ENCODE peak calls at places on chromosomes 12 and 14, in ten cellular contexts. One of them, this sample, is unnamed.

GRCh38 chr12:95859344-95859816 is 628 bp downstream of the SNRPF start:
- DNase-seq in nephron progenitor cell: no peak
- DNase-seq in stimulated activated naive B cell treated with anti-CD40 and anti-IgM and Interleukin-4, amounts not matched to agents 10 μg/mL and 1 μg/mL and 100 μg/mL, for 72 hours: peak; percentile 11
- DNase-seq in AG09309: no peak
- DNase-seq in NCI-H146: peak; percentile 50
- DNase-seq in stimulated activated CD8-positive, alpha-beta memory T cell treated with anti-CD3 and anti-CD28 coated beads, Interleukin-2, amount 100 ng/mL, for 48 hours: no peak
- DNase-seq in HEK293T: peak; percentile 36
- DNase-seq in NK-92 treated with Interleukin-12 subunit alpha and Interleukin-12 subunit beta, amount 100 ng/mL, for 24 hours: no peak
- DNase-seq in esophagus squamous epithelium: no peak
- DNase-seq in hippocampal formation: no peak
- DNase-seq in this sample: no peak

GRCh38 chr14:33699300-33699699 is 251.6 kb downstream of the EGLN3 start:
- DNase-seq in nephron progenitor cell: no peak
- DNase-seq in stimulated activated naive B cell treated with anti-CD40 and anti-IgM and Interleukin-4, amounts not matched to agents 10 μg/mL and 1 μg/mL and 100 μg/mL, for 72 hours: no peak
- DNase-seq in AG09309: no peak
- DNase-seq in NCI-H146: no peak
- DNase-seq in stimulated activated CD8-positive, alpha-beta memory T cell treated with anti-CD3 and anti-CD28 coated beads, Interleukin-2, amount 100 ng/mL, for 48 hours: no peak
- DNase-seq in HEK293T: no peak
- DNase-seq in NK-92 treated with Interleukin-12 subunit alpha and Interleukin-12 subunit beta, amount 100 ng/mL, for 24 hours: no peak
- DNase-seq in esophagus squamous epithelium: no peak
- DNase-seq in hippocampal formation: peak; percentile 15
- DNase-seq in this sample: no peak

GRCh38 chr14:38137005-38137404 is 70.7 kb upstream of the SSTR1 start:
- DNase-seq in nephron progenitor cell: no peak
- DNase-seq in stimulated activated naive B cell treated with anti-CD40 and anti-IgM and Interleukin-4, amounts not matched to agents 10 μg/mL and 1 μg/mL and 100 μg/mL, for 72 hours: no peak
- DNase-seq in AG09309: no peak
- DNase-seq in NCI-H146: no peak
- DNase-seq in stimulated activated CD8-positive, alpha-beta memory T cell treated with anti-CD3 and anti-CD28 coated beads, Interleukin-2, amount 100 ng/mL, for 48 hours: no peak
- DNase-seq in HEK293T: no peak
- DNase-seq in NK-92 treated with Interleukin-12 subunit alpha and Interleukin-12 subunit beta, amount 100 ng/mL, for 24 hours: no peak
- DNase-seq in esophagus squamous epithelium: no peak
- DNase-seq in hippocampal formation: no peak
- DNase-seq in this sample: no peak

GRCh38 chr14:31510222-31510621 is 22.4 kb upstream of the GPR33 start:
- DNase-seq in nephron progenitor cell: no peak
- DNase-seq in stimulated activated naive B cell treated with anti-CD40 and anti-IgM and Interleukin-4, amounts not matched to agents 10 μg/mL and 1 μg/mL and 100 μg/mL, for 72 hours: no peak
- DNase-seq in AG09309: peak; percentile 1
- DNase-seq in NCI-H146: peak; percentile 9
- DNase-seq in stimulated activated CD8-positive, alpha-beta memory T cell treated with anti-CD3 and anti-CD28 coated beads, Interleukin-2, amount 100 ng/mL, for 48 hours: no peak
- DNase-seq in HEK293T: peak; percentile 12
- DNase-seq in NK-92 treated with Interleukin-12 subunit alpha and Interleukin-12 subunit beta, amount 100 ng/mL, for 24 hours: no peak
- DNase-seq in esophagus squamous epithelium: no peak
- DNase-seq in hippocampal formation: no peak
- DNase-seq in this sample: no peak

GRCh38 chr14:100237735-100238418 is 1.1 kb upstream of the YY1 start:
- DNase-seq in nephron progenitor cell: peak; percentile 53
- DNase-seq in stimulated activated naive B cell treated with anti-CD40 and anti-IgM and Interleukin-4, amounts not matched to agents 10 μg/mL and 1 μg/mL and 100 μg/mL, for 72 hours: peak; percentile 46
- DNase-seq in AG09309: no peak
- DNase-seq in NCI-H146: peak; percentile 54
- DNase-seq in stimulated activated CD8-positive, alpha-beta memory T cell treated with anti-CD3 and anti-CD28 coated beads, Interleukin-2, amount 100 ng/mL, for 48 hours: peak; percentile 35
- DNase-seq in HEK293T: peak; percentile 61
- DNase-seq in NK-92 treated with Interleukin-12 subunit alpha and Interleukin-12 subunit beta, amount 100 ng/mL, for 24 hours: peak; percentile 52
- DNase-seq in esophagus squamous epithelium: no peak
- DNase-seq in hippocampal formation: no peak
- DNase-seq in this sample: peak; percentile 85

GRCh38 chr12:114440450-114441383 is 34.8 kb upstream of the TBX5 start:
- DNase-seq in nephron progenitor cell: no peak
- DNase-seq in stimulated activated naive B cell treated with anti-CD40 and anti-IgM and Interleukin-4, amounts not matched to agents 10 μg/mL and 1 μg/mL and 100 μg/mL, for 72 hours: no peak
- DNase-seq in AG09309: no peak
- DNase-seq in NCI-H146: no peak
- DNase-seq in stimulated activated CD8-positive, alpha-beta memory T cell treated with anti-CD3 and anti-CD28 coated beads, Interleukin-2, amount 100 ng/mL, for 48 hours: no peak
- DNase-seq in HEK293T: no peak
- DNase-seq in NK-92 treated with Interleukin-12 subunit alpha and Interleukin-12 subunit beta, amount 100 ng/mL, for 24 hours: no peak
- DNase-seq in esophagus squamous epithelium: no peak
- DNase-seq in hippocampal formation: no peak
- DNase-seq in this sample: no peak

GRCh38 chr12:88960213-88960878 is 380.1 kb upstream of the KITLG start:
- DNase-seq in nephron progenitor cell: no peak
- DNase-seq in stimulated activated naive B cell treated with anti-CD40 and anti-IgM and Interleukin-4, amounts not matched to agents 10 μg/mL and 1 μg/mL and 100 μg/mL, for 72 hours: no peak
- DNase-seq in AG09309: no peak
- DNase-seq in NCI-H146: peak; percentile 38
- DNase-seq in stimulated activated CD8-positive, alpha-beta memory T cell treated with anti-CD3 and anti-CD28 coated beads, Interleukin-2, amount 100 ng/mL, for 48 hours: no peak
- DNase-seq in HEK293T: no peak
- DNase-seq in NK-92 treated with Interleukin-12 subunit alpha and Interleukin-12 subunit beta, amount 100 ng/mL, for 24 hours: no peak
- DNase-seq in esophagus squamous epithelium: no peak
- DNase-seq in hippocampal formation: no peak
- DNase-seq in this sample: no peak

GRCh38 chr12:48998497-48999353 is 450 bp downstream of the DDN start:
- DNase-seq in nephron progenitor cell: no peak
- DNase-seq in stimulated activated naive B cell treated with anti-CD40 and anti-IgM and Interleukin-4, amounts not matched to agents 10 μg/mL and 1 μg/mL and 100 μg/mL, for 72 hours: peak; percentile 16
- DNase-seq in AG09309: no peak
- DNase-seq in NCI-H146: peak; percentile 54
- DNase-seq in stimulated activated CD8-positive, alpha-beta memory T cell treated with anti-CD3 and anti-CD28 coated beads, Interleukin-2, amount 100 ng/mL, for 48 hours: no peak
- DNase-seq in HEK293T: no peak
- DNase-seq in NK-92 treated with Interleukin-12 subunit alpha and Interleukin-12 subunit beta, amount 100 ng/mL, for 24 hours: no peak
- DNase-seq in esophagus squamous epithelium: no peak
- DNase-seq in hippocampal formation: no peak
- DNase-seq in this sample: no peak

GRCh38 chr14:104749111-104749649 is 3.8 kb upstream of the SIVA1 start:
- DNase-seq in nephron progenitor cell: no peak
- DNase-seq in stimulated activated naive B cell treated with anti-CD40 and anti-IgM and Interleukin-4, amounts not matched to agents 10 μg/mL and 1 μg/mL and 100 μg/mL, for 72 hours: no peak
- DNase-seq in AG09309: peak; percentile 13
- DNase-seq in NCI-H146: peak; percentile 27
- DNase-seq in stimulated activated CD8-positive, alpha-beta memory T cell treated with anti-CD3 and anti-CD28 coated beads, Interleukin-2, amount 100 ng/mL, for 48 hours: no peak
- DNase-seq in HEK293T: no peak
- DNase-seq in NK-92 treated with Interleukin-12 subunit alpha and Interleukin-12 subunit beta, amount 100 ng/mL, for 24 hours: no peak
- DNase-seq in esophagus squamous epithelium: no peak
- DNase-seq in hippocampal formation: peak; percentile 61
- DNase-seq in this sample: no peak

GRCh38 chr12:54381136-54381535 is 3.4 kb downstream of the ZNF385A start:
- DNase-seq in nephron progenitor cell: no peak
- DNase-seq in stimulated activated naive B cell treated with anti-CD40 and anti-IgM and Interleukin-4, amounts not matched to agents 10 μg/mL and 1 μg/mL and 100 μg/mL, for 72 hours: no peak
- DNase-seq in AG09309: no peak
- DNase-seq in NCI-H146: no peak
- DNase-seq in stimulated activated CD8-positive, alpha-beta memory T cell treated with anti-CD3 and anti-CD28 coated beads, Interleukin-2, amount 100 ng/mL, for 48 hours: no peak
- DNase-seq in HEK293T: no peak
- DNase-seq in NK-92 treated with Interleukin-12 subunit alpha and Interleukin-12 subunit beta, amount 100 ng/mL, for 24 hours: no peak
- DNase-seq in esophagus squamous epithelium: no peak
- DNase-seq in hippocampal formation: no peak
- DNase-seq in this sample: no peak

GRCh38 chr14:99590746-99591555 is 13.1 kb downstream of the CCDC85C start:
- DNase-seq in nephron progenitor cell: no peak
- DNase-seq in stimulated activated naive B cell treated with anti-CD40 and anti-IgM and Interleukin-4, amounts not matched to agents 10 μg/mL and 1 μg/mL and 100 μg/mL, for 72 hours: no peak
- DNase-seq in AG09309: no peak
- DNase-seq in NCI-H146: peak; percentile 62
- DNase-seq in stimulated activated CD8-positive, alpha-beta memory T cell treated with anti-CD3 and anti-CD28 coated beads, Interleukin-2, amount 100 ng/mL, for 48 hours: no peak
- DNase-seq in HEK293T: no peak
- DNase-seq in NK-92 treated with Interleukin-12 subunit alpha and Interleukin-12 subunit beta, amount 100 ng/mL, for 24 hours: no peak
- DNase-seq in esophagus squamous epithelium: no peak
- DNase-seq in hippocampal formation: no peak
- DNase-seq in this sample: no peak

GRCh38 chr12:128661216-128661550 is 162.6 kb downstream of the SLC15A4 start:
- DNase-seq in nephron progenitor cell: no peak
- DNase-seq in stimulated activated naive B cell treated with anti-CD40 and anti-IgM and Interleukin-4, amounts not matched to agents 10 μg/mL and 1 μg/mL and 100 μg/mL, for 72 hours: no peak
- DNase-seq in AG09309: no peak
- DNase-seq in NCI-H146: peak; percentile 50
- DNase-seq in stimulated activated CD8-positive, alpha-beta memory T cell treated with anti-CD3 and anti-CD28 coated beads, Interleukin-2, amount 100 ng/mL, for 48 hours: no peak
- DNase-seq in HEK293T: no peak
- DNase-seq in NK-92 treated with Interleukin-12 subunit alpha and Interleukin-12 subunit beta, amount 100 ng/mL, for 24 hours: no peak
- DNase-seq in esophagus squamous epithelium: no peak
- DNase-seq in hippocampal formation: no peak
- DNase-seq in this sample: no peak

GRCh38 chr12:1130164-1130563 is 139.1 kb downstream of the ERC1 start:
- DNase-seq in nephron progenitor cell: no peak
- DNase-seq in stimulated activated naive B cell treated with anti-CD40 and anti-IgM and Interleukin-4, amounts not matched to agents 10 μg/mL and 1 μg/mL and 100 μg/mL, for 72 hours: no peak
- DNase-seq in AG09309: no peak
- DNase-seq in NCI-H146: no peak
- DNase-seq in stimulated activated CD8-positive, alpha-beta memory T cell treated with anti-CD3 and anti-CD28 coated beads, Interleukin-2, amount 100 ng/mL, for 48 hours: no peak
- DNase-seq in HEK293T: no peak
- DNase-seq in NK-92 treated with Interleukin-12 subunit alpha and Interleukin-12 subunit beta, amount 100 ng/mL, for 24 hours: no peak
- DNase-seq in esophagus squamous epithelium: no peak
- DNase-seq in hippocampal formation: no peak
- DNase-seq in this sample: no peak

GRCh38 chr14:102508410-102508773 is 1.2 kb downstream of the ANKRD9 start:
- DNase-seq in nephron progenitor cell: no peak
- DNase-seq in stimulated activated naive B cell treated with anti-CD40 and anti-IgM and Interleukin-4, amounts not matched to agents 10 μg/mL and 1 μg/mL and 100 μg/mL, for 72 hours: no peak
- DNase-seq in AG09309: no peak
- DNase-seq in NCI-H146: no peak
- DNase-seq in stimulated activated CD8-positive, alpha-beta memory T cell treated with anti-CD3 and anti-CD28 coated beads, Interleukin-2, amount 100 ng/mL, for 48 hours: no peak
- DNase-seq in HEK293T: peak; percentile 31
- DNase-seq in NK-92 treated with Interleukin-12 subunit alpha and Interleukin-12 subunit beta, amount 100 ng/mL, for 24 hours: no peak
- DNase-seq in esophagus squamous epithelium: no peak
- DNase-seq in hippocampal formation: no peak
- DNase-seq in this sample: no peak

GRCh38 chr14:95679148-95679547 is 7.1 kb upstream of the TCL1B start:
- DNase-seq in nephron progenitor cell: no peak
- DNase-seq in stimulated activated naive B cell treated with anti-CD40 and anti-IgM and Interleukin-4, amounts not matched to agents 10 μg/mL and 1 μg/mL and 100 μg/mL, for 72 hours: no peak
- DNase-seq in AG09309: no peak
- DNase-seq in NCI-H146: peak; percentile 22
- DNase-seq in stimulated activated CD8-positive, alpha-beta memory T cell treated with anti-CD3 and anti-CD28 coated beads, Interleukin-2, amount 100 ng/mL, for 48 hours: no peak
- DNase-seq in HEK293T: no peak
- DNase-seq in NK-92 treated with Interleukin-12 subunit alpha and Interleukin-12 subunit beta, amount 100 ng/mL, for 24 hours: no peak
- DNase-seq in esophagus squamous epithelium: no peak
- DNase-seq in hippocampal formation: no peak
- DNase-seq in this sample: no peak

GRCh38 chr12:46373303-46374182 is 970 bp upstream of the SLC38A2 start:
- DNase-seq in nephron progenitor cell: peak; percentile 69
- DNase-seq in stimulated activated naive B cell treated with anti-CD40 and anti-IgM and Interleukin-4, amounts not matched to agents 10 μg/mL and 1 μg/mL and 100 μg/mL, for 72 hours: no peak
- DNase-seq in AG09309: no peak
- DNase-seq in NCI-H146: peak; percentile 63
- DNase-seq in stimulated activated CD8-positive, alpha-beta memory T cell treated with anti-CD3 and anti-CD28 coated beads, Interleukin-2, amount 100 ng/mL, for 48 hours: no peak
- DNase-seq in HEK293T: peak; percentile 35
- DNase-seq in NK-92 treated with Interleukin-12 subunit alpha and Interleukin-12 subunit beta, amount 100 ng/mL, for 24 hours: no peak
- DNase-seq in esophagus squamous epithelium: no peak
- DNase-seq in hippocampal formation: peak; percentile 31
- DNase-seq in this sample: peak; percentile 83

GRCh38 chr12:93699271-93700141 is 22.3 kb downstream of the CRADD start:
- DNase-seq in nephron progenitor cell: no peak
- DNase-seq in stimulated activated naive B cell treated with anti-CD40 and anti-IgM and Interleukin-4, amounts not matched to agents 10 μg/mL and 1 μg/mL and 100 μg/mL, for 72 hours: no peak
- DNase-seq in AG09309: peak; percentile 64
- DNase-seq in NCI-H146: peak; percentile 30
- DNase-seq in stimulated activated CD8-positive, alpha-beta memory T cell treated with anti-CD3 and anti-CD28 coated beads, Interleukin-2, amount 100 ng/mL, for 48 hours: no peak
- DNase-seq in HEK293T: no peak
- DNase-seq in NK-92 treated with Interleukin-12 subunit alpha and Interleukin-12 subunit beta, amount 100 ng/mL, for 24 hours: no peak
- DNase-seq in esophagus squamous epithelium: no peak
- DNase-seq in hippocampal formation: no peak
- DNase-seq in this sample: no peak

GRCh38 chr12:121578230-121579189 is 2.3 kb downstream of the KDM2B start:
- DNase-seq in nephron progenitor cell: peak; percentile 67
- DNase-seq in stimulated activated naive B cell treated with anti-CD40 and anti-IgM and Interleukin-4, amounts not matched to agents 10 μg/mL and 1 μg/mL and 100 μg/mL, for 72 hours: no peak
- DNase-seq in AG09309: no peak
- DNase-seq in NCI-H146: no peak
- DNase-seq in stimulated activated CD8-positive, alpha-beta memory T cell treated with anti-CD3 and anti-CD28 coated beads, Interleukin-2, amount 100 ng/mL, for 48 hours: no peak
- DNase-seq in HEK293T: no peak
- DNase-seq in NK-92 treated with Interleukin-12 subunit alpha and Interleukin-12 subunit beta, amount 100 ng/mL, for 24 hours: no peak
- DNase-seq in esophagus squamous epithelium: no peak
- DNase-seq in hippocampal formation: peak; percentile 35
- DNase-seq in this sample: peak; percentile 83

GRCh38 chr12:69157023-69157655 is 82.2 kb upstream of the CPSF6 start:
- DNase-seq in nephron progenitor cell: peak; percentile 89
- DNase-seq in stimulated activated naive B cell treated with anti-CD40 and anti-IgM and Interleukin-4, amounts not matched to agents 10 μg/mL and 1 μg/mL and 100 μg/mL, for 72 hours: peak; percentile 87
- DNase-seq in AG09309: peak; percentile 42
- DNase-seq in NCI-H146: peak; percentile 80
- DNase-seq in stimulated activated CD8-positive, alpha-beta memory T cell treated with anti-CD3 and anti-CD28 coated beads, Interleukin-2, amount 100 ng/mL, for 48 hours: peak; percentile 91
- DNase-seq in HEK293T: peak; percentile 85
- DNase-seq in NK-92 treated with Interleukin-12 subunit alpha and Interleukin-12 subunit beta, amount 100 ng/mL, for 24 hours: peak; percentile 73
- DNase-seq in esophagus squamous epithelium: no peak
- DNase-seq in hippocampal formation: peak; percentile 80
- DNase-seq in this sample: peak; percentile 95

GRCh38 chr12:121829250-121829918 is 25.6 kb downstream of the SETD1B start:
- DNase-seq in nephron progenitor cell: no peak
- DNase-seq in stimulated activated naive B cell treated with anti-CD40 and anti-IgM and Interleukin-4, amounts not matched to agents 10 μg/mL and 1 μg/mL and 100 μg/mL, for 72 hours: no peak
- DNase-seq in AG09309: no peak
- DNase-seq in NCI-H146: no peak
- DNase-seq in stimulated activated CD8-positive, alpha-beta memory T cell treated with anti-CD3 and anti-CD28 coated beads, Interleukin-2, amount 100 ng/mL, for 48 hours: no peak
- DNase-seq in HEK293T: no peak
- DNase-seq in NK-92 treated with Interleukin-12 subunit alpha and Interleukin-12 subunit beta, amount 100 ng/mL, for 24 hours: no peak
- DNase-seq in esophagus squamous epithelium: no peak
- DNase-seq in hippocampal formation: no peak
- DNase-seq in this sample: no peak

GRCh38 chr12:2273288-2273687 is 220.5 kb downstream of the CACNA1C start:
- DNase-seq in nephron progenitor cell: no peak
- DNase-seq in stimulated activated naive B cell treated with anti-CD40 and anti-IgM and Interleukin-4, amounts not matched to agents 10 μg/mL and 1 μg/mL and 100 μg/mL, for 72 hours: no peak
- DNase-seq in AG09309: no peak
- DNase-seq in NCI-H146: no peak
- DNase-seq in stimulated activated CD8-positive, alpha-beta memory T cell treated with anti-CD3 and anti-CD28 coated beads, Interleukin-2, amount 100 ng/mL, for 48 hours: no peak
- DNase-seq in HEK293T: no peak
- DNase-seq in NK-92 treated with Interleukin-12 subunit alpha and Interleukin-12 subunit beta, amount 100 ng/mL, for 24 hours: no peak
- DNase-seq in esophagus squamous epithelium: no peak
- DNase-seq in hippocampal formation: no peak
- DNase-seq in this sample: peak; percentile 90

GRCh38 chr12:112750971-112751370 is 40.6 kb upstream of the RPH3A start:
- DNase-seq in nephron progenitor cell: no peak
- DNase-seq in stimulated activated naive B cell treated with anti-CD40 and anti-IgM and Interleukin-4, amounts not matched to agents 10 μg/mL and 1 μg/mL and 100 μg/mL, for 72 hours: no peak
- DNase-seq in AG09309: no peak
- DNase-seq in NCI-H146: no peak
- DNase-seq in stimulated activated CD8-positive, alpha-beta memory T cell treated with anti-CD3 and anti-CD28 coated beads, Interleukin-2, amount 100 ng/mL, for 48 hours: no peak
- DNase-seq in HEK293T: no peak
- DNase-seq in NK-92 treated with Interleukin-12 subunit alpha and Interleukin-12 subunit beta, amount 100 ng/mL, for 24 hours: no peak
- DNase-seq in esophagus squamous epithelium: no peak
- DNase-seq in hippocampal formation: no peak
- DNase-seq in this sample: no peak

GRCh38 chr14:23377873-23378563 is 1.2 kb downstream of the CMTM5 start:
- DNase-seq in nephron progenitor cell: no peak
- DNase-seq in stimulated activated naive B cell treated with anti-CD40 and anti-IgM and Interleukin-4, amounts not matched to agents 10 μg/mL and 1 μg/mL and 100 μg/mL, for 72 hours: no peak
- DNase-seq in AG09309: no peak
- DNase-seq in NCI-H146: no peak
- DNase-seq in stimulated activated CD8-positive, alpha-beta memory T cell treated with anti-CD3 and anti-CD28 coated beads, Interleukin-2, amount 100 ng/mL, for 48 hours: no peak
- DNase-seq in HEK293T: no peak
- DNase-seq in NK-92 treated with Interleukin-12 subunit alpha and Interleukin-12 subunit beta, amount 100 ng/mL, for 24 hours: no peak
- DNase-seq in esophagus squamous epithelium: no peak
- DNase-seq in hippocampal formation: no peak
- DNase-seq in this sample: no peak

GRCh38 chr12:45336331-45336730 is 120.4 kb downstream of the ANO6 start:
- DNase-seq in nephron progenitor cell: no peak
- DNase-seq in stimulated activated naive B cell treated with anti-CD40 and anti-IgM and Interleukin-4, amounts not matched to agents 10 μg/mL and 1 μg/mL and 100 μg/mL, for 72 hours: no peak
- DNase-seq in AG09309: peak; percentile 69
- DNase-seq in NCI-H146: no peak
- DNase-seq in stimulated activated CD8-positive, alpha-beta memory T cell treated with anti-CD3 and anti-CD28 coated beads, Interleukin-2, amount 100 ng/mL, for 48 hours: no peak
- DNase-seq in HEK293T: no peak
- DNase-seq in NK-92 treated with Interleukin-12 subunit alpha and Interleukin-12 subunit beta, amount 100 ng/mL, for 24 hours: no peak
- DNase-seq in esophagus squamous epithelium: no peak
- DNase-seq in hippocampal formation: no peak
- DNase-seq in this sample: no peak

GRCh38 chr14:42475289-42475688 is 868.6 kb downstream of the LRFN5 start:
- DNase-seq in nephron progenitor cell: no peak
- DNase-seq in stimulated activated naive B cell treated with anti-CD40 and anti-IgM and Interleukin-4, amounts not matched to agents 10 μg/mL and 1 μg/mL and 100 μg/mL, for 72 hours: no peak
- DNase-seq in AG09309: no peak
- DNase-seq in NCI-H146: no peak
- DNase-seq in stimulated activated CD8-positive, alpha-beta memory T cell treated with anti-CD3 and anti-CD28 coated beads, Interleukin-2, amount 100 ng/mL, for 48 hours: no peak
- DNase-seq in HEK293T: no peak
- DNase-seq in NK-92 treated with Interleukin-12 subunit alpha and Interleukin-12 subunit beta, amount 100 ng/mL, for 24 hours: no peak
- DNase-seq in esophagus squamous epithelium: no peak
- DNase-seq in hippocampal formation: no peak
- DNase-seq in this sample: no peak

GRCh38 chr12:42129595-42130204 is 15.0 kb downstream of the GXYLT1 start:
- DNase-seq in nephron progenitor cell: peak; percentile 28
- DNase-seq in stimulated activated naive B cell treated with anti-CD40 and anti-IgM and Interleukin-4, amounts not matched to agents 10 μg/mL and 1 μg/mL and 100 μg/mL, for 72 hours: no peak
- DNase-seq in AG09309: no peak
- DNase-seq in NCI-H146: peak; percentile 52
- DNase-seq in stimulated activated CD8-positive, alpha-beta memory T cell treated with anti-CD3 and anti-CD28 coated beads, Interleukin-2, amount 100 ng/mL, for 48 hours: no peak
- DNase-seq in HEK293T: peak; percentile 45
- DNase-seq in NK-92 treated with Interleukin-12 subunit alpha and Interleukin-12 subunit beta, amount 100 ng/mL, for 24 hours: no peak
- DNase-seq in esophagus squamous epithelium: no peak
- DNase-seq in hippocampal formation: peak; percentile 24
- DNase-seq in this sample: no peak

GRCh38 chr12:38761636-38762342 is 143.6 kb downstream of the CPNE8 start:
- DNase-seq in nephron progenitor cell: no peak
- DNase-seq in stimulated activated naive B cell treated with anti-CD40 and anti-IgM and Interleukin-4, amounts not matched to agents 10 μg/mL and 1 μg/mL and 100 μg/mL, for 72 hours: no peak
- DNase-seq in AG09309: no peak
- DNase-seq in NCI-H146: no peak
- DNase-seq in stimulated activated CD8-positive, alpha-beta memory T cell treated with anti-CD3 and anti-CD28 coated beads, Interleukin-2, amount 100 ng/mL, for 48 hours: no peak
- DNase-seq in HEK293T: no peak
- DNase-seq in NK-92 treated with Interleukin-12 subunit alpha and Interleukin-12 subunit beta, amount 100 ng/mL, for 24 hours: no peak
- DNase-seq in esophagus squamous epithelium: no peak
- DNase-seq in hippocampal formation: no peak
- DNase-seq in this sample: no peak

GRCh38 chr12:114732426-114733030 is 48.6 kb upstream of the TBX3 start:
- DNase-seq in nephron progenitor cell: peak; percentile 38
- DNase-seq in stimulated activated naive B cell treated with anti-CD40 and anti-IgM and Interleukin-4, amounts not matched to agents 10 μg/mL and 1 μg/mL and 100 μg/mL, for 72 hours: no peak
- DNase-seq in AG09309: no peak
- DNase-seq in NCI-H146: no peak
- DNase-seq in stimulated activated CD8-positive, alpha-beta memory T cell treated with anti-CD3 and anti-CD28 coated beads, Interleukin-2, amount 100 ng/mL, for 48 hours: no peak
- DNase-seq in HEK293T: no peak
- DNase-seq in NK-92 treated with Interleukin-12 subunit alpha and Interleukin-12 subunit beta, amount 100 ng/mL, for 24 hours: no peak
- DNase-seq in esophagus squamous epithelium: no peak
- DNase-seq in hippocampal formation: no peak
- DNase-seq in this sample: no peak

This sample was measured in posterior vena cava.